ENCODE peak calls at places on chromosomes 12 and 14, in eight cellular contexts. One of them, this sample, is unnamed.
A peak's percentile ranks its signal among the peaks of the same experiment; 100 is the strongest.

GRCh38 chr14:104001003-104001402 is 58.7 kb upstream of the RD3L start:
- DNase-seq in AG04450: no peak
- DNase-seq in spleen: no peak
- DNase-seq in thoracic aorta: no peak
- DNase-seq in heart right ventricle: no peak
- DNase-seq in transverse colon: no peak
- DNase-seq in GM12878: no peak
- DNase-seq in IMR-90: no peak
- DNase-seq in this sample: peak; percentile 36

GRCh38 chr14:66483322-66483721 is 2.8 kb upstream of the CCDC196 start:
- DNase-seq in AG04450: no peak
- DNase-seq in GM12878: no peak
- DNase-seq in IMR-90: no peak
- DNase-seq in thoracic aorta: no peak
- DNase-seq in transverse colon: no peak
- DNase-seq in heart right ventricle: no peak
- DNase-seq in spleen: no peak
- DNase-seq in this sample: no peak

GRCh38 chr12:97784904-97785303 is 322.3 kb downstream of the RMST start:
- DNase-seq in GM12878: no peak
- DNase-seq in AG04450: no peak
- DNase-seq in IMR-90: no peak
- DNase-seq in heart right ventricle: no peak
- DNase-seq in thoracic aorta: no peak
- DNase-seq in transverse colon: no peak
- DNase-seq in spleen: no peak
- DNase-seq in this sample: no peak

GRCh38 chr12:47734725-47735480 is 9.6 kb upstream of the ENDOU start:
- DNase-seq in transverse colon: no peak
- DNase-seq in IMR-90: no peak
- DNase-seq in thoracic aorta: no peak
- DNase-seq in AG04450: no peak
- DNase-seq in GM12878: no peak
- DNase-seq in heart right ventricle: peak; percentile 44
- DNase-seq in spleen: no peak
- DNase-seq in this sample: no peak

GRCh38 chr12:40156031-40156764 is 50.3 kb upstream of the SLC2A13 start:
- DNase-seq in AG04450: no peak
- DNase-seq in spleen: no peak
- DNase-seq in heart right ventricle: no peak
- DNase-seq in GM12878: no peak
- DNase-seq in IMR-90: no peak
- DNase-seq in thoracic aorta: no peak
- DNase-seq in transverse colon: no peak
- DNase-seq in this sample: no peak

GRCh38 chr12:39807043-39807442 is 187.4 kb upstream of the ABCD2 start:
- DNase-seq in transverse colon: no peak
- DNase-seq in thoracic aorta: no peak
- DNase-seq in spleen: no peak
- DNase-seq in AG04450: no peak
- DNase-seq in GM12878: no peak
- DNase-seq in IMR-90: no peak
- DNase-seq in heart right ventricle: no peak
- DNase-seq in this sample: peak; percentile 30

GRCh38 chr12:17079251-17079909 is 473.4 kb upstream of the LMO3 start:
- DNase-seq in IMR-90: no peak
- DNase-seq in transverse colon: no peak
- DNase-seq in thoracic aorta: no peak
- DNase-seq in spleen: no peak
- DNase-seq in AG04450: no peak
- DNase-seq in heart right ventricle: no peak
- DNase-seq in GM12878: no peak
- DNase-seq in this sample: no peak

GRCh38 chr12:14665354-14666348 is 30.7 kb downstream of the GUCY2C start:
- DNase-seq in IMR-90: no peak
- DNase-seq in GM12878: no peak
- DNase-seq in thoracic aorta: no peak
- DNase-seq in AG04450: no peak
- DNase-seq in transverse colon: no peak
- DNase-seq in spleen: no peak
- DNase-seq in heart right ventricle: no peak
- DNase-seq in this sample: no peak

GRCh38 chr14:83561261-83561660 is 1968.7 kb upstream of the FLRT2 start:
- DNase-seq in spleen: no peak
- DNase-seq in transverse colon: no peak
- DNase-seq in heart right ventricle: no peak
- DNase-seq in AG04450: no peak
- DNase-seq in GM12878: no peak
- DNase-seq in IMR-90: no peak
- DNase-seq in thoracic aorta: no peak
- DNase-seq in this sample: no peak

GRCh38 chr12:54018608-54018984 is 9.6 kb upstream of the HOXC6 start:
- DNase-seq in GM12878: no peak
- DNase-seq in transverse colon: no peak
- DNase-seq in IMR-90: no peak
- DNase-seq in heart right ventricle: no peak
- DNase-seq in AG04450: no peak
- DNase-seq in spleen: no peak
- DNase-seq in thoracic aorta: no peak
- DNase-seq in this sample: no peak

GRCh38 chr12:46831335-46832083 is 5.7 kb upstream of the SLC38A4 start:
- DNase-seq in GM12878: no peak
- DNase-seq in thoracic aorta: no peak
- DNase-seq in heart right ventricle: peak; percentile 79
- DNase-seq in IMR-90: no peak
- DNase-seq in transverse colon: peak; percentile 21
- DNase-seq in spleen: no peak
- DNase-seq in AG04450: no peak
- DNase-seq in this sample: peak; percentile 19

GRCh38 chr12:107368586-107368985 is 275.2 kb upstream of the CRY1 start:
- DNase-seq in AG04450: no peak
- DNase-seq in thoracic aorta: no peak
- DNase-seq in transverse colon: no peak
- DNase-seq in spleen: no peak
- DNase-seq in GM12878: no peak
- DNase-seq in IMR-90: no peak
- DNase-seq in heart right ventricle: no peak
- DNase-seq in this sample: no peak

GRCh38 chr12:3137268-3137761 is 60.1 kb downstream of the TSPAN9 start:
- DNase-seq in IMR-90: peak; percentile 51
- DNase-seq in spleen: peak; percentile 83
- DNase-seq in heart right ventricle: peak; percentile 74
- DNase-seq in transverse colon: no peak
- DNase-seq in AG04450: no peak
- DNase-seq in thoracic aorta: no peak
- DNase-seq in GM12878: no peak
- DNase-seq in this sample: no peak

DNA sequence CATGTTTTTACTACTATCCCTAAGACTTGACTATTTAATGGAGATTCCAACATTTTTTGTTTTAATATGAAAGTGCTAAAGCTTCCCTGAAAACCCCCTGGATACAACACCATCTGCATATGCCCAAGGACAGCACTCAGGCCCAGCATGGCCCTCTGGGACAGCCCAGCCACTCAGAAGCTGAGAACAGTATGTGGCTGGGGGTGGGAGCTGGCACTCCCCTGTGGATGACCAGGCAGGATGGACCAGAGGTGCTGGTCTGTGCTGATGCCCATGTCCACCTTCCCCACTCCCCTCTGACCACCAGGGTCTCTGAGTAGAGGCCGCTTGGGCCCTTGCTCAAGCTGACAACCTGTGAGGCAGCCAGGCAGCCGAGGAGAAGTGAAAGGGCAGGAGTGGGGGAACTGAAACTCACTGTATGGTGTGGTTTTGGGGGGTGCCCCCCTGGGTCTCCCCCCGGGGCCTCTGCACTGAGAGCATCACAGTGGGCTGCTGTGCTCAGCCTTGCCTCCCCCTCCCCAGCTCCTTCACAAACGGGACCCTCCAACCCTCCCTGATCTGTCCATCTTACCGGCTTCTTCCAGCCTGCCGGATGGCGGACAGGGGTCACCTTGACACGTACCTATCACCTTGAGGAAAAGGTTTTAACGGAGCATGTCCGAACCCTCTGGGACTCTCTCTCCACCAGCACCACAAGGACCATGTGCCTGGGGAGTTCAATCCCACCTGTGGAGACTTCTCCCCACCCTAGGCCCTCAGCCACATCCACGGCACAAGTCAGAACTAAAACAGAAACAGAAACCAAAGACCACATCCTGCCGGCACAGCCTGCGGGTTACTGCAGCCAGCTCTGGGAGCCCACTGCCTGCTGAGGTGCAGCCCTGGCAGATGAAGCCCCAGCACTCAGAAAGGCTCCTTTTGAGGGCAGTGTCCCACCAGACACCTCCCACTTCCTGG is at the start of gene TMEM229B:
- DNase-seq in spleen: peak; percentile 94
- DNase-seq in GM12878: peak; percentile 94
- DNase-seq in transverse colon: peak; percentile 74
- DNase-seq in IMR-90: no peak
- DNase-seq in heart right ventricle: peak; percentile 33
- DNase-seq in thoracic aorta: no peak
- DNase-seq in AG04450: no peak
- DNase-seq in this sample: no peak
- H3K4me3 ChIP-seq in spleen: peak within 1 kb of the TSS; percentile 49
- H3K4me3 ChIP-seq in GM12878: peak within 1 kb of the TSS; percentile 50
- H3K4me3 ChIP-seq in transverse colon: peak within 1 kb of the TSS; percentile 39
- H3K4me3 ChIP-seq in IMR-90: no peak within 1 kb of the TSS
- H3K4me3 ChIP-seq in heart right ventricle: peak within 1 kb of the TSS; percentile 64
- H3K4me3 ChIP-seq in thoracic aorta: peak within 1 kb of the TSS; percentile 67
- H3K4me3 ChIP-seq in AG04450: no peak within 1 kb of the TSS
- H3K4me3 ChIP-seq in this sample: no peak within 1 kb of the TSS

DNA sequence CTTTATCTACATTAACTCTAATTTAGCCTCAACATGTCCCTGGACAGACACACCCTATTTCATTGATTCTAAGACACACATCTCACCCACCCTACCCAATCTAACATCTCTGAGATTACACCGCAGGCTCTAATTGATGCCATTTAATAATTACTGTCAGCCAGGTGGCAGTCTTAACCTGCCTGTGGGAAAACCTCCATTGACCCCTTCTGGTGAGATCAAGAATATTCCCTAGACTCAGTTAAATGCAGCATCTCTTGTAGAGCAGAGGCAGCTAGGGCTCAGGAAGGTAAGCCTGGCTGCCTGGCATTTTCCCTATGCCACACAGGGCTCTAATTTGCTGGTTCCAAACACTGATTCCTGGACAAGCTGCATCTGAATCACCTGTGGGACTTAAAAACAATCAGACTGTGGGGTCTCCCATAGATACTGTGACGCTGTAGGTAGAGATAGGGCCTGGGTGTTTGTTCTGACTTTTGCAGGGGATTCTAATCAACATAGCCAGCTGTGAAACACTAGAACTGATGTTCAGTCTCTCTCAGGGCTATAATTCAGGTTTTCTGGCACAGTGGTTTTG is 14.3 kb downstream of the MCRS1 start:
- DNase-seq in spleen: no peak
- DNase-seq in transverse colon: no peak
- DNase-seq in IMR-90: no peak
- DNase-seq in heart right ventricle: no peak
- DNase-seq in thoracic aorta: no peak
- DNase-seq in GM12878: no peak
- DNase-seq in AG04450: no peak
- DNase-seq in this sample: peak; percentile 65
- TF ChIP-seq CTCF in spleen: peak; percentile 29
- TF ChIP-seq CTCF in transverse colon: peak; percentile 45
- TF ChIP-seq CTCF in IMR-90: peak; percentile 30
- TF ChIP-seq CTCF in heart right ventricle: peak; percentile 45
- TF ChIP-seq CTCF in thoracic aorta: no peak
- TF ChIP-seq CTCF in GM12878: peak; percentile 57
- TF ChIP-seq CTCF in AG04450: peak; percentile 38
- TF ChIP-seq CTCF in this sample: peak; percentile 93

GRCh38 chr14:43123544-43123943 is 1383.5 kb downstream of the FSCB start:
- DNase-seq in IMR-90: no peak
- DNase-seq in thoracic aorta: no peak
- DNase-seq in AG04450: no peak
- DNase-seq in spleen: no peak
- DNase-seq in heart right ventricle: no peak
- DNase-seq in transverse colon: no peak
- DNase-seq in GM12878: no peak
- DNase-seq in this sample: no peak
- H3K9me3 ChIP-seq in IMR-90: peaks cover 3% of the 10 kb centered on the region
- H3K9me3 ChIP-seq in thoracic aorta: no peaks in the 10 kb centered on the region
- H3K9me3 ChIP-seq in AG04450: peaks cover 6% of the 10 kb centered on the region
- H3K9me3 ChIP-seq in spleen: peaks cover 20% of the 10 kb centered on the region
- H3K9me3 ChIP-seq in heart right ventricle: no peaks in the 10 kb centered on the region
- H3K9me3 ChIP-seq in transverse colon: peaks cover 3% of the 10 kb centered on the region
- H3K9me3 ChIP-seq in GM12878: no peaks in the 10 kb centered on the region
- H3K9me3 ChIP-seq in this sample: no peaks in the 10 kb centered on the region

GRCh38 chr14:70664698-70665447 is 23.2 kb downstream of the TTC9 start:
- DNase-seq in AG04450: no peak
- DNase-seq in IMR-90: no peak
- DNase-seq in spleen: no peak
- DNase-seq in GM12878: no peak
- DNase-seq in transverse colon: no peak
- DNase-seq in thoracic aorta: no peak
- DNase-seq in heart right ventricle: no peak
- DNase-seq in this sample: peak; percentile 8
- H3K4me3 ChIP-seq in AG04450: no peak overlapping the region
- H3K4me3 ChIP-seq in IMR-90: no peak overlapping the region
- H3K4me3 ChIP-seq in spleen: no peak overlapping the region
- H3K4me3 ChIP-seq in GM12878: peak overlapping the region; percentile 31
- H3K4me3 ChIP-seq in transverse colon: no peak overlapping the region
- H3K4me3 ChIP-seq in thoracic aorta: no peak overlapping the region
- H3K4me3 ChIP-seq in heart right ventricle: no peak overlapping the region
- H3K4me3 ChIP-seq in this sample: no peak overlapping the region

GRCh38 chr12:112011685-112012084 is 1.3 kb downstream of the TMEM116 start:
- DNase-seq in transverse colon: no peak
- DNase-seq in IMR-90: no peak
- DNase-seq in heart right ventricle: no peak
- DNase-seq in spleen: no peak
- DNase-seq in AG04450: no peak
- DNase-seq in thoracic aorta: no peak
- DNase-seq in GM12878: no peak
- DNase-seq in this sample: no peak

GRCh38 chr12:112013601-112014402 is 576 bp downstream of the ERP29 start:
- DNase-seq in spleen: peak; percentile 92
- DNase-seq in heart right ventricle: peak; percentile 54
- DNase-seq in AG04450: no peak
- DNase-seq in GM12878: peak; percentile 32
- DNase-seq in transverse colon: peak; percentile 78
- DNase-seq in thoracic aorta: no peak
- DNase-seq in IMR-90: peak; percentile 82
- DNase-seq in this sample: peak; percentile 86

GRCh38 chr12:112010415-112011344 is 2.3 kb downstream of the TMEM116 start:
- DNase-seq in GM12878: no peak
- DNase-seq in heart right ventricle: no peak
- DNase-seq in thoracic aorta: no peak
- DNase-seq in IMR-90: no peak
- DNase-seq in spleen: peak; percentile 76
- DNase-seq in AG04450: no peak
- DNase-seq in transverse colon: no peak
- DNase-seq in this sample: no peak

GRCh38 chr12:112015938-112016337 is 2.7 kb downstream of the ERP29 start:
- DNase-seq in thoracic aorta: no peak
- DNase-seq in IMR-90: no peak
- DNase-seq in transverse colon: no peak
- DNase-seq in AG04450: no peak
- DNase-seq in spleen: no peak
- DNase-seq in heart right ventricle: no peak
- DNase-seq in GM12878: no peak
- DNase-seq in this sample: no peak

GRCh38 chr12:112012775-112013600 is at the start of the genes ERP29 and TMEM116:
- DNase-seq in heart right ventricle: peak; percentile 100
- DNase-seq in spleen: peak; percentile 100
- DNase-seq in IMR-90: peak; percentile 98
- DNase-seq in transverse colon: peak; percentile 100
- DNase-seq in thoracic aorta: peak; percentile 97
- DNase-seq in GM12878: peak; percentile 98
- DNase-seq in AG04450: peak; percentile 98
- DNase-seq in this sample: peak; percentile 99
- TF ChIP-seq CTCF in heart right ventricle: peak; percentile 65
- TF ChIP-seq CTCF in spleen: peak; percentile 70
- TF ChIP-seq CTCF in IMR-90: peak; percentile 60
- TF ChIP-seq CTCF in transverse colon: peak; percentile 94
- TF ChIP-seq CTCF in thoracic aorta: peak; percentile 71
- TF ChIP-seq CTCF in GM12878: peak; percentile 58
- TF ChIP-seq CTCF in AG04450: peak; percentile 60
- TF ChIP-seq CTCF in this sample: peak; percentile 51